ENCODE peak calls at places on chromosomes 3 and 15, in six cellular contexts. S is cardiac septum, U is left ventricle myocardium superior, G is natural killer cell, E is ovary, Z is fibroblast of pulmonary artery. A is an unnamed sample.

GRCh38 chr15:98920091-98920880 is 87.3 kb downstream of the PGPEP1L start:
- DNase-seq in Z (no peak), E (no peak), S (no peak), U (no peak), G (no peak), A (no peak)

GRCh38 chr3:149783576-149783975 is 8.8 kb downstream of the ANKUB1 start:
- DNase-seq in U (no peak), S (no peak), Z (peak; percentile 68), E (no peak), G (no peak), A (no peak)

GRCh38 chr3:44942202-44942921 is 33.6 kb downstream of the ZDHHC3 start:
- DNase-seq in U (no peak), S (no peak), G (no peak), E (no peak), Z (peak; percentile 29), A (no peak)

GRCh38 chr15:37581866-37582532 is 352.4 kb upstream of the TMCO5A start:
- DNase-seq in S (no peak), U (no peak), G (no peak), Z (no peak), E (no peak), A (no peak)

GRCh38 chr3:111999924-112000835 is 1.5 kb downstream of the TAGLN3 start:
- DNase-seq in Z (no peak), U (no peak), E (no peak), S (no peak), G (no peak), A (no peak)

GRCh38 chr3:123385981-123386380 is 62.9 kb downstream of the ADCY5 start:
- DNase-seq in G (no peak), S (no peak), U (peak; percentile 78), E (peak; percentile 50), Z (peak; percentile 27), A (no peak)

GRCh38 chr15:39770748-39771689 is 11.6 kb downstream of the FSIP1 start:
- DNase-seq in E (no peak), S (no peak), Z (peak; percentile 61), G (no peak), U (peak; percentile 32), A (no peak)

GRCh38 chr3:23161896-23162570 is 41.1 kb upstream of the UBE2E2 start:
- DNase-seq in Z (no peak), S (no peak), G (no peak), U (no peak), E (no peak), A (no peak)

GRCh38 chr15:36798789-36799188 is 219.4 kb downstream of the CDIN1 start:
- DNase-seq in U (no peak), S (no peak), G (no peak), E (no peak), Z (no peak), A (no peak)

A was measured in mesenteric fat pad.